ENCODE peak calls at places on chromosomes 13 and 19, in seven cellular contexts. Z, T, O, H, G, B and D are unnamed samples.

GRCh38 chr13:30963794-30964193 is 31.3 kb downstream of the TEX26 start:
- DNase-seq in Z (peak), T (no peak), O (no peak), H (no peak), G (no peak), B (no peak), D (peak)

GRCh38 chr19:50759886-50760285 is 10.4 kb upstream of the GPR32 start:
- DNase-seq in Z (peak), T (no peak), O (no peak), H (no peak), G (no peak), B (no peak), D (no peak)

GRCh38 chr13:25032160-25032559 is 63.8 kb upstream of the PABPC3 start:
- DNase-seq in Z (no peak), T (no peak), O (no peak), H (no peak), G (no peak), B (no peak), D (no peak)

GRCh38 chr13:104854698-104855097 is 1680.8 kb downstream of the EFNB2 start:
- DNase-seq in Z (no peak), T (no peak), O (no peak), H (no peak), G (no peak), B (no peak), D (no peak)

GRCh38 chr13:99218969-99219368 is 18.3 kb downstream of the UBAC2 start:
- DNase-seq in Z (no peak), T (no peak), O (no peak), H (no peak), G (no peak), B (no peak), D (no peak)

GRCh38 chr13:109123971-109124370 is 494.6 kb downstream of the MYO16 start:
- DNase-seq in Z (no peak), T (no peak), O (no peak), H (no peak), G (no peak), B (no peak), D (no peak)

GRCh38 chr19:30679789-30680188 is 307.6 kb downstream of the ZNF536 start:
- DNase-seq in Z (no peak), T (no peak), O (no peak), H (no peak), G (no peak), B (no peak), D (no peak)

GRCh38 chr13:26529441-26529840 is 28.0 kb upstream of the WASF3 start:
- DNase-seq in Z (peak), T (peak), O (no peak), H (no peak), G (peak), B (peak), D (peak)

GRCh38 chr19:29379257-29379986 is 146.4 kb upstream of the VSTM2B start:
- DNase-seq in Z (no peak), T (peak), O (no peak), H (no peak), G (no peak), B (peak), D (no peak)

GRCh38 chr13:99501952-99502310 is 659 bp downstream of the TM9SF2 start:
- DNase-seq in Z (peak), T (no peak), O (no peak), H (peak), G (no peak), B (no peak), D (no peak)

GRCh38 chr13:99018418-99019180 is 40.7 kb upstream of the DOCK9 start:
- DNase-seq in Z (peak), T (no peak), O (no peak), H (no peak), G (no peak), B (no peak), D (no peak)

GRCh38 chr13:111926501-111927180 is 140.3 kb upstream of the SOX1 start:
- DNase-seq in Z (no peak), T (no peak), O (no peak), H (no peak), G (no peak), B (no peak), D (no peak)

GRCh38 chr13:44093607-44094583 is 214.2 kb downstream of the LACC1 start:
- DNase-seq in Z (no peak), T (no peak), O (no peak), H (no peak), G (no peak), B (no peak), D (no peak)

GRCh38 chr13:97873398-97873797 is 80.1 kb upstream of the IPO5 start:
- DNase-seq in Z (no peak), T (peak), O (no peak), H (no peak), G (no peak), B (no peak), D (no peak)

DNA sequence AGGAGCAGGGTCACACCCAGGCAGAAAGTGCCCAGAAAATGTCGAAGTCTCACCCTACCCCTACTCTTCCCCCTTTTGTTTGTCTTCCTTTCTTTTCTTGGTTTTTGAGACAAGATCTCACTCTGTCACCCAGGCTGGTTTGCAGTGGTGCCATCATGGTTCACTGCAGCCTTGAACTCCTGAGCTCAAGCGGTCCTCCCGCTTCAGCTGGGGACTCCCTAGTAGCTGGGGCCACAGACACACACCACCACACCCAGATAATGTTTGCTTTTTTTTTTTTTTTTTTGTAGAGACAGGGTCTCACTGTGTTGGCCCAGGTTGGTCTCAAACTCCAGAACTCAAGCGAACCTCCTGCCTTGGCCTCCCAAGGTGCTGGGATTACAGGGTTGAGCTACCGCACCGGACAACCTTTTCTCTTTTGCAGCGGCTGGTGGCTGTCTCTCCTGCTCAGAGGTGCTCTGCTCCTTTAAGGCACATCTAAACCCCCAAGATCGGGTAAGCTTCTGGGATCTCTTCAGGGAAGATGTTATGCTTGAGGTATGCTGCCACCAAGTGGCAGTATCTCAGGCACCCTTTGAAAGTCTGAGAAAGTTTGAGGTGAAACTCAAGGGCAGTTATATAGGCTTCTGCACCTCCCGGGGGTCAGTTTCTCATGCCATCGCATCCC is 22.4 kb upstream of the EBI3 start:
- DNase-seq in Z (peak), T (no peak), O (no peak), H (no peak), G (no peak), B (no peak), D (no peak)
- TF ChIP-seq CTCF in Z (peak), T (peak), O (no peak), H (peak), G (no peak), B (no peak), D (no peak)

GRCh38 chr19:11142528-11143171 is 12.9 kb downstream of the SPC24 start:
- DNase-seq in Z (peak), T (no peak), O (no peak), H (peak), G (peak), B (peak), D (peak)
- H3K4me3 ChIP-seq in Z (no peak), T (no peak), O (no peak), H (no peak), G (peak), B (peak), D (no peak)

GRCh38 chr19:47186337-47187022 is 44.5 kb downstream of the BBC3 start:
- DNase-seq in Z (no peak), T (no peak), O (no peak), H (no peak), G (no peak), B (no peak), D (no peak)
- TF ChIP-seq POLR2A in Z (no peak), T (no peak), O (no peak), H (no peak), G (no peak), B (no peak), D (no peak)

GRCh38 chr13:29595380-29596063 is at the start of gene SLC7A1:
- DNase-seq in Z (peak), T (peak), O (peak), H (peak), G (peak), B (peak), D (peak)
- TF ChIP-seq CTCF in Z (peak), T (no peak), O (no peak), H (no peak), G (no peak), B (no peak), D (no peak)

DNA sequence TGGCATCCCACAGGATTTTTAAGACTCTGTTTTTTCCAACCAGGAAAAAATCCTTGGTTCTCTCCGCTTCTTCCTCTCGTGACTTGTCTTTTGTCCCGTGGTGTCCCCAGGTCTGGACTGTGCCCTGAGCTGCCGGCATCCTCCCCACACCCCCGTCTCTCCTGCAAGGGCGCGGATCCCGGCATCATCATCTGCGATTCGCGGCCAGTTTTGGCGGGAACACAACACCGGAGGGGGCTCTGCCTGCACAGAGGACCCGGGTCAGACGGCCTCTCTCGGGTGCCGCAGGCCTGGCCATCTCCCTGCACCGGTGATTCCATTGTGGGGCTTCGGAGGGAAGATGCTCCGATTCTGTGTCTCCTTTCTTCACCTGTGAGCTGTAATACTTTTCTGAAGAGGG is 18.8 kb upstream of the GAS6 start:
- DNase-seq in Z (no peak), T (no peak), O (no peak), H (no peak), G (no peak), B (no peak), D (no peak)
- H3K4me3 ChIP-seq in Z (no peak), T (no peak), O (no peak), H (no peak), G (no peak), B (no peak), D (peak)

DNA sequence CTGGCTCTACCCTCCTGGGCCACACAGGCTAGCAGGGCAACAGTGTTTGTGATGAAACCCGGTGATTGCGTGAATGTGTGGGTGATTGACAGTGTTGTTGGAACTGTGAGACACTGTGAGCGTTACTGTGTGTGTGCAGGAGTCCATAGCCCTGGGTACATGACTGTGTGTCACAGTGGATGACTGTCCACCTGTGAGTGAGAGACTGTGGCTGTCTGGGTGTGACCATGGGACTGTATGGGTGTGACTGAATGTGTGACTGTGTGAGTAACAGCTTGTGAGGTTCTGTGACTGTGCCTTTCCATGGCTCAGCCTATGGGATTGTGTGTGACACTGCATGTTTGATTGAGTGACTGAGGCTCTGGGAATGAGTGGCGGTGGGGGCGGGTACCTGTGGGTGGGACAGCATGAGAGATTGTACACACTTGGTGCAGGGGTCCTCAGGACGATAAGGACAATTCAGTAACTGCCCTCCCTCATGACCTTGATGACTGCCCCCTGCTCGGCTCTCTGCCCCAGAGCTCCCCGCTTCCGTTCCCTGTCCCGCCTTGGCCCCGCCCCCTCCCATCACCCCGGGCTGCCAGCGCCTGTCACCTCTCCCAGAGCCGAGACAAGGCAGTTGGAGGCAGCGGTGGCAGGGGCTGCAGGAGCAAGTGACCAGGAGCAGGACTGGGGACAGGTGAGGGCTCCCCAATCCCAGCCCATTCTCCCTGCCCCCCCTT is at the start of gene GIPR:
- DNase-seq in Z (peak), T (peak), O (no peak), H (peak), G (no peak), B (no peak), D (no peak)
- TF ChIP-seq POLR2A in Z (no peak), T (no peak), O (no peak), H (no peak), G (no peak), B (no peak), D (no peak)

DNA sequence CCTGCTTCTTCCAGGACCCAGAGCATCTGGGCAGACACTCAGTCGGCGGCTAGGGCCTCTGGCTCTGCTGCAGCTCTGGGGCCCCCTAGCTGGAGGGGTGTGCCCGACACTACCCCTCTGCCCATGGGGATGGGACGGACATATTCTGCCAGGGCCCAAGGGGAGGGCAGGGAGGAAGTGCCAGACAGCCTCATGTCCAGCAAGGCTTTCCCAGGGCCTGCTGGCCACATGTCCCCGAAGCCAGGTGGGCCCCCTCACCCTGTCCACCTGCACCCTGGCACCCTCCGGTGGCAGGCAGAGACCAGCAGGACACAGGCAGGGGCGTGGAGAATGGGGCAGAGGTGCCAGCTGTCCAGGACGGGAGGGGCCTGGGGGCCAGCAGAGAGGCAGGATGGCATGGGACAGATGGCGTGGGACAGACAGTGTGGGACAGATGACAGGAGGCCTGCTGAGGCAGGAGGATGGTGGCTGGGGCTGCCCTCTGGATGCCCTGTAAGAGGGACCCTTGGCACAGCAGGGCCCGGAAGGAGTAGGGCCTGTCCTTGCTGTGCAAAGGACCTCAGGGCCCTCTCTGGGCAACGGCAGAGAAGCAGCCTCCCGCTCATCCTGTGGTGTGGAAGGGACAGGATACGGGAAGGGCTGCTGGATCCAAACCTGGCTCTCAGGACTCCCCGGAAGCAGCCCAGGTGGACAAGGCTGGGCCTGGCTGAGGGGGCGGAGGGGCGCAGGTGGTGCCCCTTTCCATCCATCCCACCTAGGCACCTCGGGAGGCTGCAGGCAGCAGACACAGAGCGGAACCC is 29.1 kb downstream of the CEBPG start:
- DNase-seq in Z (no peak), T (no peak), O (no peak), H (peak), G (peak), B (no peak), D (no peak)
- TF ChIP-seq CTCF in Z (no peak), T (peak), O (peak), H (no peak), G (no peak), B (no peak), D (no peak)